ENCODE peak calls at places on chromosome 2, in four cellular contexts. N is KBM-7, K is EH, G is AG04449. Q is an unnamed sample.

GRCh38 chr2:64214281-64215115 is 70.3 kb upstream of the PELI1 start:
- DNase-seq in N (no peak), G (no peak), K (no peak), Q (no peak)

GRCh38 chr2:42060718-42061619 is 13.1 kb downstream of the PKDCC start:
- DNase-seq in K (no peak), N (peak), G (no peak), Q (peak)

GRCh38 chr2:155099784-155100183 is 401.3 kb downstream of the KCNJ3 start:
- DNase-seq in K (peak), N (no peak), G (no peak), Q (no peak)

GRCh38 chr2:190533968-190534309 is 583 bp downstream of the NEMP2 start:
- DNase-seq in K (no peak), G (no peak), N (no peak), Q (no peak)

GRCh38 chr2:207801259-207801658 is 31.6 kb upstream of the FZD5 start:
- DNase-seq in K (no peak), N (no peak), G (no peak), Q (no peak)

GRCh38 chr2:60839126-60839813 is 42.1 kb upstream of the REL start:
- DNase-seq in G (no peak), N (no peak), K (no peak), Q (no peak)

GRCh38 chr2:46170011-46170410 is 127.2 kb upstream of the EPAS1 start:
- DNase-seq in K (no peak), N (no peak), G (no peak), Q (no peak)

GRCh38 chr2:19209575-19210341 is 148.7 kb downstream of the OSR1 start:
- DNase-seq in N (peak), G (no peak), K (no peak), Q (no peak)

GRCh38 chr2:239285071-239285931 is 115.5 kb downstream of the HDAC4 start:
- DNase-seq in N (peak), K (no peak), G (no peak), Q (no peak)

GRCh38 chr2:182949572-182950189 is 83.2 kb upstream of the FRZB start:
- DNase-seq in G (no peak), N (no peak), K (peak), Q (no peak)

GRCh38 chr2:178268435-178268834 is 74.1 kb downstream of the OSBPL6 start:
- DNase-seq in G (no peak), K (peak), N (no peak), Q (no peak)

GRCh38 chr2:7911196-7911595 is 770.7 kb upstream of the ID2 start:
- DNase-seq in K (no peak), G (no peak), N (no peak), Q (no peak)

GRCh38 chr2:122077771-122078170 is 322.3 kb downstream of the TSN start:
- DNase-seq in N (no peak), G (no peak), K (no peak), Q (no peak)

GRCh38 chr2:54208364-54209240 is 47.4 kb downstream of the TSPYL6 start:
- DNase-seq in K (peak), G (peak), N (no peak), Q (peak)

GRCh38 chr2:241412144-241412543 is 56.1 kb downstream of the FARP2 start:
- DNase-seq in K (peak), G (peak), N (peak), Q (no peak)

GRCh38 chr2:239662413-239663120 is 261.7 kb upstream of the HDAC4 start:
- DNase-seq in K (no peak), N (no peak), G (no peak), Q (no peak)

GRCh38 chr2:234137400-234138014 is 87.0 kb downstream of the SPP2 start:
- DNase-seq in G (no peak), K (peak), N (no peak), Q (no peak)

GRCh38 chr2:199414465-199414864 is 43.3 kb downstream of the SATB2 start:
- DNase-seq in N (no peak), K (no peak), G (no peak), Q (no peak)

GRCh38 chr2:29129586-29130281 is 14.5 kb downstream of the CLIP4 start:
- DNase-seq in K (peak), N (no peak), G (no peak), Q (peak)

GRCh38 chr2:112001136-112001764 is 53.8 kb upstream of the TMEM87B start:
- DNase-seq in N (peak), K (no peak), G (no peak), Q (no peak)

GRCh38 chr2:46034535-46034934 is 262.7 kb upstream of the EPAS1 start:
- DNase-seq in G (no peak), K (peak), N (no peak), Q (no peak)

GRCh38 chr2:75787532-75788132 is 76.9 kb upstream of the GCFC2 start:
- DNase-seq in G (no peak), K (peak), N (peak), Q (peak)

GRCh38 chr2:238596571-238597551 is 170.1 kb downstream of the ASB1 start:
- DNase-seq in G (peak), N (no peak), K (peak), Q (peak)

GRCh38 chr2:10646153-10646552 is 43.6 kb downstream of the NOL10 start:
- DNase-seq in N (no peak), K (peak), G (no peak), Q (no peak)

GRCh38 chr2:54558188-54558975 is 102.3 kb downstream of the SPTBN1 start:
- DNase-seq in K (peak), N (peak), G (no peak), Q (no peak)

GRCh38 chr2:191302459-191303155 is 57.4 kb downstream of the MYO1B start:
- DNase-seq in N (peak), K (peak), G (no peak), Q (no peak)

GRCh38 chr2:240585101-240585500 is 1.4 kb upstream of the CAPN10 start:
- DNase-seq in N (no peak), G (no peak), K (no peak), Q (no peak)

GRCh38 chr2:189149981-189150380 is 29.6 kb downstream of the COL5A2 start:
- DNase-seq in K (peak), G (no peak), N (no peak), Q (no peak)

GRCh38 chr2:236621786-236622185 is 52.2 kb downstream of the ACKR3 start:
- DNase-seq in K (no peak), N (no peak), G (no peak), Q (no peak)

GRCh38 chr2:67792796-67793195 is 270.0 kb downstream of the C1D start:
- DNase-seq in K (no peak), N (no peak), G (no peak), Q (no peak)

Q was measured in midbrain.